ENCODE peak calls at places on chromosomes 16 and 17, in eight cellular contexts. One of them, this sample, is unnamed.

GRCh38 chr16:73031155-73031866 is 16.6 kb downstream of the ZFHX3 start:
- DNase-seq in heart left ventricle: no peak
- DNase-seq in fibroblast of lung: no peak
- DNase-seq in mucosa of descending colon: no peak
- DNase-seq in GM23338: no peak
- DNase-seq in epithelial cell of esophagus: no peak
- DNase-seq in lung: no peak
- DNase-seq in gastrocnemius medialis: no peak
- DNase-seq in this sample: no peak

GRCh38 chr16:74199842-74200124 is 96.8 kb upstream of the PSMD7 start:
- DNase-seq in fibroblast of lung: no peak
- DNase-seq in mucosa of descending colon: no peak
- DNase-seq in GM23338: no peak
- DNase-seq in gastrocnemius medialis: no peak
- DNase-seq in lung: no peak
- DNase-seq in epithelial cell of esophagus: no peak
- DNase-seq in heart left ventricle: no peak
- DNase-seq in this sample: no peak

GRCh38 chr16:68575082-68575481 is 36.0 kb downstream of the ZFP90 start:
- DNase-seq in lung: no peak
- DNase-seq in heart left ventricle: no peak
- DNase-seq in epithelial cell of esophagus: peak; percentile 75
- DNase-seq in mucosa of descending colon: no peak
- DNase-seq in GM23338: no peak
- DNase-seq in fibroblast of lung: no peak
- DNase-seq in gastrocnemius medialis: no peak
- DNase-seq in this sample: no peak

GRCh38 chr17:9925457-9925856 is 20.4 kb upstream of the RCVRN start:
- DNase-seq in lung: no peak
- DNase-seq in mucosa of descending colon: no peak
- DNase-seq in gastrocnemius medialis: no peak
- DNase-seq in GM23338: no peak
- DNase-seq in fibroblast of lung: no peak
- DNase-seq in heart left ventricle: no peak
- DNase-seq in epithelial cell of esophagus: no peak
- DNase-seq in this sample: no peak

GRCh38 chr17:68785565-68786486 is 169.4 kb downstream of the ABCA8 start:
- DNase-seq in heart left ventricle: no peak
- DNase-seq in GM23338: no peak
- DNase-seq in lung: no peak
- DNase-seq in gastrocnemius medialis: no peak
- DNase-seq in fibroblast of lung: no peak
- DNase-seq in epithelial cell of esophagus: no peak
- DNase-seq in mucosa of descending colon: no peak
- DNase-seq in this sample: no peak

GRCh38 chr16:68200120-68200783 is 35.7 kb downstream of the ESRP2 start:
- DNase-seq in GM23338: no peak
- DNase-seq in epithelial cell of esophagus: peak; percentile 61
- DNase-seq in mucosa of descending colon: no peak
- DNase-seq in gastrocnemius medialis: no peak
- DNase-seq in lung: no peak
- DNase-seq in heart left ventricle: no peak
- DNase-seq in fibroblast of lung: peak; percentile 51
- DNase-seq in this sample: peak; percentile 67

GRCh38 chr17:75981019-75981615 is 2.1 kb downstream of the TEN1 start:
- DNase-seq in lung: no peak
- DNase-seq in fibroblast of lung: no peak
- DNase-seq in heart left ventricle: no peak
- DNase-seq in gastrocnemius medialis: no peak
- DNase-seq in epithelial cell of esophagus: no peak
- DNase-seq in GM23338: no peak
- DNase-seq in mucosa of descending colon: no peak
- DNase-seq in this sample: no peak

GRCh38 chr17:20008242-20009051 is 712 bp upstream of the SPECC1 start:
- DNase-seq in mucosa of descending colon: peak; percentile 37
- DNase-seq in heart left ventricle: peak; percentile 30
- DNase-seq in GM23338: peak; percentile 73
- DNase-seq in gastrocnemius medialis: no peak
- DNase-seq in epithelial cell of esophagus: peak; percentile 50
- DNase-seq in lung: peak; percentile 24
- DNase-seq in fibroblast of lung: peak; percentile 25
- DNase-seq in this sample: peak; percentile 15

GRCh38 chr17:58092797-58093385 is 9.7 kb downstream of the DYNLL2 start:
- DNase-seq in lung: no peak
- DNase-seq in GM23338: no peak
- DNase-seq in gastrocnemius medialis: no peak
- DNase-seq in epithelial cell of esophagus: peak; percentile 65
- DNase-seq in heart left ventricle: no peak
- DNase-seq in mucosa of descending colon: no peak
- DNase-seq in fibroblast of lung: no peak
- DNase-seq in this sample: no peak

GRCh38 chr17:21296097-21297025 is 11.8 kb downstream of the MAP2K3 start:
- DNase-seq in lung: no peak
- DNase-seq in fibroblast of lung: no peak
- DNase-seq in mucosa of descending colon: no peak
- DNase-seq in epithelial cell of esophagus: no peak
- DNase-seq in GM23338: no peak
- DNase-seq in heart left ventricle: no peak
- DNase-seq in gastrocnemius medialis: no peak
- DNase-seq in this sample: peak; percentile 44

GRCh38 chr16:58510097-58510775 is 5.1 kb upstream of the SETD6 start:
- DNase-seq in GM23338: no peak
- DNase-seq in fibroblast of lung: no peak
- DNase-seq in mucosa of descending colon: no peak
- DNase-seq in epithelial cell of esophagus: no peak
- DNase-seq in lung: no peak
- DNase-seq in heart left ventricle: no peak
- DNase-seq in gastrocnemius medialis: no peak
- DNase-seq in this sample: no peak

GRCh38 chr16:77213542-77214108 is 14.4 kb downstream of the SYCE1L start:
- DNase-seq in mucosa of descending colon: no peak
- DNase-seq in GM23338: no peak
- DNase-seq in heart left ventricle: peak; percentile 72
- DNase-seq in fibroblast of lung: peak; percentile 97
- DNase-seq in lung: peak; percentile 39
- DNase-seq in gastrocnemius medialis: no peak
- DNase-seq in epithelial cell of esophagus: peak; percentile 95
- DNase-seq in this sample: peak; percentile 97

GRCh38 chr16:46844771-46845170 is 13.8 kb upstream of the C16orf87 start:
- DNase-seq in gastrocnemius medialis: no peak
- DNase-seq in epithelial cell of esophagus: no peak
- DNase-seq in lung: no peak
- DNase-seq in GM23338: no peak
- DNase-seq in fibroblast of lung: peak; percentile 67
- DNase-seq in heart left ventricle: no peak
- DNase-seq in mucosa of descending colon: no peak
- DNase-seq in this sample: no peak

GRCh38 chr17:18070861-18071340 is 16.8 kb upstream of the DRG2 start:
- DNase-seq in lung: no peak
- DNase-seq in mucosa of descending colon: no peak
- DNase-seq in epithelial cell of esophagus: peak; percentile 11
- DNase-seq in gastrocnemius medialis: no peak
- DNase-seq in fibroblast of lung: peak; percentile 64
- DNase-seq in heart left ventricle: no peak
- DNase-seq in GM23338: peak; percentile 19
- DNase-seq in this sample: peak; percentile 47

GRCh38 chr16:85363881-85364280 is 249.2 kb upstream of the GSE1 start:
- DNase-seq in lung: no peak
- DNase-seq in GM23338: no peak
- DNase-seq in gastrocnemius medialis: no peak
- DNase-seq in epithelial cell of esophagus: no peak
- DNase-seq in mucosa of descending colon: no peak
- DNase-seq in heart left ventricle: no peak
- DNase-seq in fibroblast of lung: peak; percentile 97
- DNase-seq in this sample: peak; percentile 74

GRCh38 chr16:3188925-3189825 is 1.2 kb downstream of the OR1F1 start:
- DNase-seq in heart left ventricle: no peak
- DNase-seq in gastrocnemius medialis: no peak
- DNase-seq in fibroblast of lung: peak; percentile 71
- DNase-seq in mucosa of descending colon: no peak
- DNase-seq in lung: no peak
- DNase-seq in epithelial cell of esophagus: peak; percentile 71
- DNase-seq in GM23338: peak; percentile 85
- DNase-seq in this sample: peak; percentile 73

GRCh38 chr16:86335266-86336172 is 174.8 kb upstream of the FOXF1 start:
- DNase-seq in lung: no peak
- DNase-seq in mucosa of descending colon: no peak
- DNase-seq in gastrocnemius medialis: no peak
- DNase-seq in fibroblast of lung: no peak
- DNase-seq in epithelial cell of esophagus: no peak
- DNase-seq in GM23338: no peak
- DNase-seq in heart left ventricle: no peak
- DNase-seq in this sample: no peak

GRCh38 chr17:19311421-19312215 is 50.9 kb downstream of the B9D1 start:
- DNase-seq in gastrocnemius medialis: no peak
- DNase-seq in fibroblast of lung: peak; percentile 40
- DNase-seq in epithelial cell of esophagus: no peak
- DNase-seq in GM23338: no peak
- DNase-seq in mucosa of descending colon: no peak
- DNase-seq in heart left ventricle: peak; percentile 56
- DNase-seq in lung: no peak
- DNase-seq in this sample: no peak

GRCh38 chr16:58120216-58120615 is 9.0 kb downstream of the CFAP20 start:
- DNase-seq in heart left ventricle: no peak
- DNase-seq in gastrocnemius medialis: no peak
- DNase-seq in GM23338: no peak
- DNase-seq in mucosa of descending colon: no peak
- DNase-seq in fibroblast of lung: no peak
- DNase-seq in epithelial cell of esophagus: no peak
- DNase-seq in lung: no peak
- DNase-seq in this sample: no peak

GRCh38 chr17:36600936-36601302 is 464 bp upstream of the MRM1 start:
- DNase-seq in mucosa of descending colon: no peak
- DNase-seq in gastrocnemius medialis: no peak
- DNase-seq in heart left ventricle: no peak
- DNase-seq in lung: no peak
- DNase-seq in fibroblast of lung: no peak
- DNase-seq in GM23338: no peak
- DNase-seq in epithelial cell of esophagus: no peak
- DNase-seq in this sample: peak; percentile 18

GRCh38 chr17:36600477-36600876 is 906 bp upstream of the MRM1 start:
- DNase-seq in fibroblast of lung: no peak
- DNase-seq in gastrocnemius medialis: no peak
- DNase-seq in heart left ventricle: no peak
- DNase-seq in GM23338: no peak
- DNase-seq in mucosa of descending colon: no peak
- DNase-seq in lung: no peak
- DNase-seq in epithelial cell of esophagus: no peak
- DNase-seq in this sample: no peak

GRCh38 chr17:36602030-36602737 is 801 bp downstream of the MRM1 start:
- DNase-seq in heart left ventricle: no peak
- DNase-seq in mucosa of descending colon: peak; percentile 59
- DNase-seq in lung: no peak
- DNase-seq in epithelial cell of esophagus: peak; percentile 39
- DNase-seq in gastrocnemius medialis: no peak
- DNase-seq in fibroblast of lung: peak; percentile 17
- DNase-seq in GM23338: peak; percentile 46
- DNase-seq in this sample: no peak

GRCh38 chr17:36601303-36602029 is at the start of gene MRM1:
- DNase-seq in epithelial cell of esophagus: peak; percentile 88
- DNase-seq in heart left ventricle: peak; percentile 96
- DNase-seq in mucosa of descending colon: peak; percentile 96
- DNase-seq in lung: peak; percentile 95
- DNase-seq in fibroblast of lung: peak; percentile 87
- DNase-seq in GM23338: peak; percentile 96
- DNase-seq in gastrocnemius medialis: peak; percentile 86
- DNase-seq in this sample: peak; percentile 87

DNA sequence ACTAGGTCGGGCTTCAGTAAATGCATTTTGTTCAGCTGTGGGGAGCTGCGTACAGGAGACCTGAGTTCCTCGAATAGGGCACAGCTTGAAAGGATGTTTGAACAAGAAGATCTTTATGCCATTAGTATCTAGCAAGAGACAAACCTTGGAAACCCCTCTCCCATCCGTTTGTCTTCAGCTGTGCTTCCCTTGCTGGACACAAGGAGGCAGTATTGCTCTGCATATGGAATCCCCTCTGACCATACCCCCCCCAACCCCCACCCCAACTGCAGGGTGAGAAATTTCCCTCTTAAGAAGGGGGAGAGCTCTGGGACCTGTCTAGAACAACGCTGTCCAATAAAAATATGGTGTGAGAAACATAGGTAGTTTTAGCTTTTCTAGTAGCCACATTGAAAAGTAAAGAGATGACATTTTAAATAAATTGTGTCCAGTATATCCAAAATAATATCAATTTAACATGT is 1.6 kb downstream of the MRM1 start:
- DNase-seq in heart left ventricle: no peak
- DNase-seq in mucosa of descending colon: peak; percentile 38
- DNase-seq in GM23338: peak; percentile 84
- DNase-seq in gastrocnemius medialis: no peak
- DNase-seq in lung: peak; percentile 57
- DNase-seq in fibroblast of lung: peak; percentile 62
- DNase-seq in epithelial cell of esophagus: peak; percentile 69
- DNase-seq in this sample: peak; percentile 71
- H3K4me3 ChIP-seq in heart left ventricle: peak overlapping the region; percentile 82
- H3K4me3 ChIP-seq in mucosa of descending colon: no peak overlapping the region
- H3K4me3 ChIP-seq in GM23338: peak overlapping the region; percentile 92
- H3K4me3 ChIP-seq in gastrocnemius medialis: peak overlapping the region; percentile 82
- H3K4me3 ChIP-seq in lung: peak overlapping the region; percentile 88
- H3K4me3 ChIP-seq in fibroblast of lung: peak overlapping the region; percentile 90
- H3K4me3 ChIP-seq in epithelial cell of esophagus: peak overlapping the region; percentile 80
- H3K4me3 ChIP-seq in this sample: peak overlapping the region; percentile 86

GRCh38 chr17:7555320-7555948 is 3.1 kb upstream of the TNFSF13 start:
- DNase-seq in lung: no peak
- DNase-seq in heart left ventricle: no peak
- DNase-seq in mucosa of descending colon: no peak
- DNase-seq in gastrocnemius medialis: no peak
- DNase-seq in GM23338: peak; percentile 63
- DNase-seq in fibroblast of lung: no peak
- DNase-seq in epithelial cell of esophagus: no peak
- DNase-seq in this sample: no peak
- TF ChIP-seq CTCF in lung: no peak
- TF ChIP-seq CTCF in heart left ventricle: no peak
- TF ChIP-seq CTCF in mucosa of descending colon: no peak
- TF ChIP-seq CTCF in gastrocnemius medialis: no peak
- TF ChIP-seq CTCF in GM23338: peak; percentile 52
- TF ChIP-seq CTCF in fibroblast of lung: no peak
- TF ChIP-seq CTCF in epithelial cell of esophagus: peak; percentile 10
- TF ChIP-seq CTCF in this sample: peak; percentile 14

DNA sequence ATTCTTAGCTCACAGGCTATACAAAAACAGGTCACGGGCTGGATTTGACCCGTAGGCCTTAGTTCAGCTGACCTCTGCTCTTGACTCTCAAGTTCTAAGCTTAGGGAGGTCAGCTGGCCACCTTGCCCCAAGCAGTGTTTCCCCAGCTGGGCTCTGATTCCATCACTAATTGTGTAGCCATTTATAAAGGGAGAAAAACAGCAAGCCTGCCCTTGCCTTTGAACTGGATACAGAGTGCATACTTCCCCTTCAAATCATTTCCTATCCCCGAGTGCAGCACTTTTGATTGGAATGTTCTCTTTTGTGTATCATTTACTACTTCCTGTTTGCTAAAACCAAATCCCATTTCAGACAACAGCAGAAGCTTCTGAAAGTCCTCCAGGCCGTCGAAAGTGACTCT is 153.6 kb downstream of the KATNIP start:
- DNase-seq in heart left ventricle: no peak
- DNase-seq in GM23338: no peak
- DNase-seq in mucosa of descending colon: no peak
- DNase-seq in gastrocnemius medialis: no peak
- DNase-seq in fibroblast of lung: peak; percentile 25
- DNase-seq in lung: no peak
- DNase-seq in epithelial cell of esophagus: no peak
- DNase-seq in this sample: no peak
- H3K4me3 ChIP-seq in heart left ventricle: no peak overlapping the region
- H3K4me3 ChIP-seq in GM23338: no peak overlapping the region
- H3K4me3 ChIP-seq in mucosa of descending colon: no peak overlapping the region
- H3K4me3 ChIP-seq in gastrocnemius medialis: no peak overlapping the region
- H3K4me3 ChIP-seq in fibroblast of lung: no peak overlapping the region
- H3K4me3 ChIP-seq in lung: no peak overlapping the region
- H3K4me3 ChIP-seq in epithelial cell of esophagus: no peak overlapping the region
- H3K4me3 ChIP-seq in this sample: no peak overlapping the region

GRCh38 chr17:79796570-79797491 is at the start of gene CBX8:
- DNase-seq in fibroblast of lung: peak; percentile 98
- DNase-seq in mucosa of descending colon: peak; percentile 100
- DNase-seq in GM23338: peak; percentile 100
- DNase-seq in gastrocnemius medialis: peak; percentile 99
- DNase-seq in heart left ventricle: peak; percentile 100
- DNase-seq in lung: peak; percentile 100
- DNase-seq in epithelial cell of esophagus: peak; percentile 100
- DNase-seq in this sample: peak; percentile 99
- TF ChIP-seq CTCF in fibroblast of lung: no peak
- TF ChIP-seq CTCF in mucosa of descending colon: no peak
- TF ChIP-seq CTCF in GM23338: peak; percentile 12
- TF ChIP-seq CTCF in gastrocnemius medialis: peak; percentile 35
- TF ChIP-seq CTCF in heart left ventricle: peak; percentile 28
- TF ChIP-seq CTCF in lung: peak; percentile 12
- TF ChIP-seq CTCF in epithelial cell of esophagus: no peak
- TF ChIP-seq CTCF in this sample: no peak

This sample was measured in fibroblast of mammary gland.